ENCODE peak calls at places on chromosomes 12 and 14, in five cellular contexts. Y, G, R, J and K are unnamed samples.
A peak's percentile ranks its signal among the peaks of the same experiment; 100 is the strongest.

GRCh38 chr12:27970981-27971489 is 1.5 kb downstream of the PTHLH start:
- DNase-seq in Y (no peak), G (no peak), R (peak; percentile 21), J (no peak), K (no peak)

GRCh38 chr12:115918763-115919162 is 358.7 kb downstream of the MED13L start:
- DNase-seq in Y (peak; percentile 25), G (no peak), R (no peak), J (no peak), K (no peak)

GRCh38 chr12:108305520-108305919 is 33.6 kb downstream of the CMKLR1 start:
- DNase-seq in Y (no peak), G (no peak), R (peak; percentile 70), J (peak; percentile 15), K (no peak)

GRCh38 chr14:101223561-101224162 is 320.1 kb upstream of the RTL1 start:
- DNase-seq in Y (no peak), G (no peak), R (no peak), J (no peak), K (no peak)

GRCh38 chr12:127327986-127328385 is 939.0 kb upstream of the TMEM132C start:
- DNase-seq in Y (no peak), G (no peak), R (no peak), J (no peak), K (no peak)

GRCh38 chr12:51631591-51631990 is 40.6 kb downstream of the SCN8A start:
- DNase-seq in Y (no peak), G (peak; percentile 46), R (no peak), J (no peak), K (no peak)

GRCh38 chr14:74619672-74620131 is 7.7 kb upstream of the LTBP2 start:
- DNase-seq in Y (peak; percentile 63), G (no peak), R (no peak), J (peak; percentile 36), K (no peak)

GRCh38 chr12:57133013-57133569 is 4.8 kb downstream of the LRP1 start:
- DNase-seq in Y (no peak), G (no peak), R (no peak), J (no peak), K (no peak)

GRCh38 chr12:122873540-122873939 is 22.4 kb downstream of the VPS37B start:
- DNase-seq in Y (no peak), G (no peak), R (no peak), J (no peak), K (no peak)

GRCh38 chr14:106844608-106845285 is 1318.4 kb downstream of the TMEM121 start:
- DNase-seq in Y (peak; percentile 44), G (no peak), R (peak; percentile 58), J (no peak), K (peak; percentile 67)

GRCh38 chr14:71374989-71375388 is 467.7 kb downstream of the PCNX1 start:
- DNase-seq in Y (no peak), G (no peak), R (no peak), J (no peak), K (no peak)

GRCh38 chr12:52878507-52879393 is 26.1 kb downstream of the KRT8 start:
- DNase-seq in Y (no peak), G (no peak), R (no peak), J (no peak), K (no peak)

GRCh38 chr12:10826258-10826657 is at the start of gene TAS2R10:
- DNase-seq in Y (no peak), G (no peak), R (no peak), J (no peak), K (no peak)

GRCh38 chr12:81896771-81897170 is 137.6 kb upstream of the PPFIA2 start:
- DNase-seq in Y (no peak), G (no peak), R (no peak), J (no peak), K (peak; percentile 35)

GRCh38 chr12:38813930-38814329 is 91.5 kb downstream of the CPNE8 start:
- DNase-seq in Y (no peak), G (no peak), R (no peak), J (no peak), K (no peak)

GRCh38 chr14:30132201-30132600 is 204.6 kb upstream of the PRKD1 start:
- DNase-seq in Y (no peak), G (no peak), R (no peak), J (no peak), K (no peak)

GRCh38 chr14:104086661-104087461 is 1.4 kb downstream of the ASPG start:
- DNase-seq in Y (no peak), G (no peak), R (peak; percentile 49), J (no peak), K (no peak)

GRCh38 chr12:71900091-71900490 is 38.6 kb upstream of the TPH2 start:
- DNase-seq in Y (peak; percentile 6), G (no peak), R (no peak), J (no peak), K (peak; percentile 40)

GRCh38 chr12:62472472-62472871 is 5.8 kb downstream of the MON2 start:
- DNase-seq in Y (no peak), G (no peak), R (no peak), J (peak; percentile 21), K (no peak)

GRCh38 chr12:124024263-124024678 is 51.3 kb downstream of the ZNF664 start:
- DNase-seq in Y (no peak), G (no peak), R (no peak), J (no peak), K (no peak)

GRCh38 chr14:74551903-74552371 is 58.4 kb downstream of the ISCA2 start:
- DNase-seq in Y (no peak), G (no peak), R (no peak), J (no peak), K (no peak)

GRCh38 chr14:74251546-74252030 is 12.3 kb downstream of the VSX2 start:
- DNase-seq in Y (peak; percentile 63), G (peak; percentile 60), R (peak; percentile 79), J (peak; percentile 65), K (peak; percentile 91)

GRCh38 chr14:55339770-55340169 is 68.5 kb downstream of the FBXO34 start:
- DNase-seq in Y (no peak), G (no peak), R (no peak), J (no peak), K (peak; percentile 50)

GRCh38 chr14:95918466-95918865 is 41.8 kb downstream of the TUNAR start:
- DNase-seq in Y (no peak), G (no peak), R (no peak), J (no peak), K (no peak)

GRCh38 chr14:68314642-68315041 is 478.2 kb downstream of the ZFP36L1 start:
- DNase-seq in Y (no peak), G (no peak), R (no peak), J (no peak), K (no peak)

GRCh38 chr12:61821381-61821780 is 438.8 kb upstream of the USP15 start:
- DNase-seq in Y (no peak), G (no peak), R (no peak), J (no peak), K (no peak)

GRCh38 chr12:49673446-49674317 is 33.5 kb downstream of the FMNL3 start:
- DNase-seq in Y (peak; percentile 47), G (no peak), R (peak; percentile 89), J (peak; percentile 87), K (no peak)

GRCh38 chr12:3132636-3133409 is 55.6 kb downstream of the TSPAN9 start:
- DNase-seq in Y (no peak), G (no peak), R (peak; percentile 60), J (no peak), K (peak; percentile 30)

GRCh38 chr14:104936361-104937155 is 11.9 kb downstream of the PLD4 start:
- DNase-seq in Y (no peak), G (no peak), R (no peak), J (no peak), K (no peak)

GRCh38 chr14:48703728-48704467 is 882.3 kb downstream of the RPS29 start:
- DNase-seq in Y (no peak), G (no peak), R (no peak), J (no peak), K (peak; percentile 12)

GRCh38 chr12:1593232-1594044 is 943 bp downstream of the FBXL14 start:
- DNase-seq in Y (no peak), G (no peak), R (peak; percentile 61), J (no peak), K (peak; percentile 57)

GRCh38 chr14:61476737-61477410 is 155.5 kb downstream of the PRKCH start:
- DNase-seq in Y (no peak), G (no peak), R (peak; percentile 36), J (no peak), K (no peak)

GRCh38 chr12:42696424-42697149 is 107.0 kb upstream of the PRICKLE1 start:
- DNase-seq in Y (no peak), G (no peak), R (no peak), J (no peak), K (no peak)
- TF ChIP-seq JUND in Y (no peak), G (no peak), R (no peak), J (no peak), K (no peak)

GRCh38 chr12:109727039-109727723 is 13.6 kb downstream of the FAM222A start:
- DNase-seq in Y (peak; percentile 89), G (no peak), R (peak; percentile 36), J (no peak), K (no peak)
- TF ChIP-seq JUND in Y (peak; percentile 12), G (no peak), R (no peak), J (no peak), K (no peak)

GRCh38 chr14:37816135-37816534 is 220.7 kb downstream of the TTC6 start:
- DNase-seq in Y (no peak), G (no peak), R (no peak), J (no peak), K (no peak)

GRCh38 chr14:37813746-37814145 is 218.3 kb downstream of the TTC6 start:
- DNase-seq in Y (no peak), G (no peak), R (no peak), J (no peak), K (no peak)

GRCh38 chr14:37807722-37808121 is 212.3 kb downstream of the TTC6 start:
- DNase-seq in Y (no peak), G (no peak), R (no peak), J (no peak), K (no peak)

GRCh38 chr14:37810094-37810801 is 214.8 kb downstream of the TTC6 start:
- DNase-seq in Y (peak; percentile 37), G (no peak), R (no peak), J (no peak), K (no peak)
- TF ChIP-seq JUND in Y (no peak), G (no peak), R (no peak), J (no peak), K (no peak)

GRCh38 chr12:89933911-89934310 is 225.3 kb upstream of the ATP2B1 start:
- DNase-seq in Y (no peak), G (no peak), R (no peak), J (no peak), K (no peak)

GRCh38 chr12:89928467-89928866 is 219.8 kb upstream of the ATP2B1 start:
- DNase-seq in Y (no peak), G (no peak), R (no peak), J (no peak), K (no peak)

GRCh38 chr12:89935850-89936249 is 227.2 kb upstream of the ATP2B1 start:
- DNase-seq in Y (no peak), G (no peak), R (no peak), J (no peak), K (peak; percentile 28)

GRCh38 chr12:89936631-89937030 is 228.0 kb upstream of the ATP2B1 start:
- DNase-seq in Y (no peak), G (no peak), R (peak; percentile 33), J (no peak), K (no peak)

DNA sequence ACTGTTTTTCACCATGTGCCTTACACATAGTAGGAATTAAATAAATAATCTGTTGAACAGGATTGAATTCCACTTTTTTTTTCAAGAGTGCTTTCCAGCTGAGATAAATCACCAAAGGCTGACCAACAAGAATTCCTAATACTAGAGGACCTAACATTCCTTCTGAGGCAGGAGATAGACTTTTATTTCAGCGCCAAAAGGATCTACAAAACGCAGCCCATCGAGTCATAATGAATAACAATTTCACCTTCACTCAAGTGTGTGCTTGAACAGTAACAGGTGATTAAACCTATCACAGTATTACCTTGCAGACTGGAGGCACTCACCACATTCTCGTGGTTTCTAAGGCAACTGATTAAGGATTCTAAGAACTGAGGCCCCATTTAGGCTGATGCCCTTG is 224.3 kb upstream of the ATP2B1 start:
- DNase-seq in Y (no peak), G (no peak), R (no peak), J (no peak), K (no peak)
- TF ChIP-seq JUND in Y (no peak), G (no peak), R (no peak), J (no peak), K (no peak)